ENCODE peak calls at places on chromosome 2, in eight cellular contexts. One of them, this sample, is unnamed. For H3K9me3, the result is how much of the 10 kb centered on the place peaks cover.

GRCh38 chr2:187138240-187138639 is 289.3 kb upstream of the ZSWIM2 start:
- DNase-seq in lower lobe of right lung: peak
- DNase-seq in H9: peak
- DNase-seq in CD8-positive, alpha-beta T cell: no peak
- DNase-seq in body of pancreas: no peak
- DNase-seq in esophagus muscularis mucosa: no peak
- DNase-seq in transverse colon: peak
- DNase-seq in tibial nerve: no peak
- DNase-seq in this sample: no peak

GRCh38 chr2:135870571-135870970 is 5.7 kb downstream of the MCM6 start:
- DNase-seq in body of pancreas: no peak
- DNase-seq in transverse colon: no peak
- DNase-seq in tibial nerve: no peak
- DNase-seq in lower lobe of right lung: no peak
- DNase-seq in CD8-positive, alpha-beta T cell: no peak
- DNase-seq in esophagus muscularis mucosa: no peak
- DNase-seq in H9: no peak
- DNase-seq in this sample: no peak

GRCh38 chr2:72146357-72147302 is 1.0 kb downstream of the CYP26B1 start:
- DNase-seq in H9: peak
- DNase-seq in body of pancreas: peak
- DNase-seq in tibial nerve: peak
- DNase-seq in transverse colon: no peak
- DNase-seq in esophagus muscularis mucosa: peak
- DNase-seq in lower lobe of right lung: peak
- DNase-seq in CD8-positive, alpha-beta T cell: peak
- DNase-seq in this sample: peak

GRCh38 chr2:196234672-196235071 is 63.3 kb upstream of the STK17B start:
- DNase-seq in body of pancreas: no peak
- DNase-seq in lower lobe of right lung: no peak
- DNase-seq in H9: no peak
- DNase-seq in esophagus muscularis mucosa: no peak
- DNase-seq in CD8-positive, alpha-beta T cell: no peak
- DNase-seq in tibial nerve: no peak
- DNase-seq in transverse colon: no peak
- DNase-seq in this sample: no peak

GRCh38 chr2:33292981-33293586 is 183.4 kb upstream of the RASGRP3 start:
- DNase-seq in lower lobe of right lung: no peak
- DNase-seq in H9: no peak
- DNase-seq in tibial nerve: no peak
- DNase-seq in esophagus muscularis mucosa: no peak
- DNase-seq in transverse colon: no peak
- DNase-seq in body of pancreas: peak
- DNase-seq in CD8-positive, alpha-beta T cell: no peak
- DNase-seq in this sample: no peak

GRCh38 chr2:199830531-199830930 is 20.5 kb downstream of the FTCDNL1 start:
- DNase-seq in lower lobe of right lung: no peak
- DNase-seq in CD8-positive, alpha-beta T cell: no peak
- DNase-seq in esophagus muscularis mucosa: no peak
- DNase-seq in transverse colon: no peak
- DNase-seq in body of pancreas: no peak
- DNase-seq in H9: no peak
- DNase-seq in tibial nerve: no peak
- DNase-seq in this sample: no peak

GRCh38 chr2:238157506-238158017 is 1.2 kb upstream of the ERFE start:
- DNase-seq in transverse colon: no peak
- DNase-seq in body of pancreas: no peak
- DNase-seq in H9: no peak
- DNase-seq in CD8-positive, alpha-beta T cell: no peak
- DNase-seq in esophagus muscularis mucosa: no peak
- DNase-seq in tibial nerve: no peak
- DNase-seq in lower lobe of right lung: no peak
- DNase-seq in this sample: no peak

GRCh38 chr2:217816396-217816869 is 186.4 kb downstream of the TNS1 start:
- DNase-seq in transverse colon: no peak
- DNase-seq in tibial nerve: no peak
- DNase-seq in lower lobe of right lung: peak
- DNase-seq in body of pancreas: no peak
- DNase-seq in H9: no peak
- DNase-seq in CD8-positive, alpha-beta T cell: no peak
- DNase-seq in esophagus muscularis mucosa: no peak
- DNase-seq in this sample: peak

GRCh38 chr2:80303825-80304521 is 579 bp downstream of the LRRTM1 start:
- DNase-seq in body of pancreas: no peak
- DNase-seq in esophagus muscularis mucosa: no peak
- DNase-seq in lower lobe of right lung: no peak
- DNase-seq in H9: peak
- DNase-seq in CD8-positive, alpha-beta T cell: no peak
- DNase-seq in transverse colon: no peak
- DNase-seq in tibial nerve: no peak
- DNase-seq in this sample: no peak

GRCh38 chr2:64338910-64339500 is 115.0 kb upstream of the LGALSL start:
- DNase-seq in lower lobe of right lung: no peak
- DNase-seq in H9: no peak
- DNase-seq in tibial nerve: no peak
- DNase-seq in esophagus muscularis mucosa: no peak
- DNase-seq in CD8-positive, alpha-beta T cell: peak
- DNase-seq in body of pancreas: no peak
- DNase-seq in transverse colon: no peak
- DNase-seq in this sample: no peak

GRCh38 chr2:66771359-66771978 is 336.5 kb downstream of the MEIS1 start:
- DNase-seq in transverse colon: no peak
- DNase-seq in tibial nerve: no peak
- DNase-seq in lower lobe of right lung: no peak
- DNase-seq in body of pancreas: no peak
- DNase-seq in CD8-positive, alpha-beta T cell: no peak
- DNase-seq in esophagus muscularis mucosa: no peak
- DNase-seq in H9: no peak
- DNase-seq in this sample: no peak

GRCh38 chr2:206984206-206984605 is 44.9 kb downstream of the CPO start:
- DNase-seq in esophagus muscularis mucosa: no peak
- DNase-seq in CD8-positive, alpha-beta T cell: no peak
- DNase-seq in tibial nerve: no peak
- DNase-seq in lower lobe of right lung: no peak
- DNase-seq in transverse colon: no peak
- DNase-seq in H9: no peak
- DNase-seq in body of pancreas: no peak
- DNase-seq in this sample: no peak

GRCh38 chr2:127090281-127091128 is 16.4 kb downstream of the BIN1 start:
- DNase-seq in tibial nerve: no peak
- DNase-seq in H9: no peak
- DNase-seq in CD8-positive, alpha-beta T cell: no peak
- DNase-seq in lower lobe of right lung: no peak
- DNase-seq in transverse colon: no peak
- DNase-seq in esophagus muscularis mucosa: no peak
- DNase-seq in body of pancreas: no peak
- DNase-seq in this sample: no peak

GRCh38 chr2:979286-979928 is 28.8 kb downstream of the SNTG2 start:
- DNase-seq in esophagus muscularis mucosa: peak
- DNase-seq in CD8-positive, alpha-beta T cell: no peak
- DNase-seq in lower lobe of right lung: no peak
- DNase-seq in H9: no peak
- DNase-seq in transverse colon: no peak
- DNase-seq in body of pancreas: no peak
- DNase-seq in tibial nerve: no peak
- DNase-seq in this sample: no peak

GRCh38 chr2:238305092-238305862 is 15.0 kb upstream of the TRAF3IP1 start:
- DNase-seq in CD8-positive, alpha-beta T cell: no peak
- DNase-seq in tibial nerve: no peak
- DNase-seq in lower lobe of right lung: no peak
- DNase-seq in esophagus muscularis mucosa: no peak
- DNase-seq in H9: no peak
- DNase-seq in body of pancreas: no peak
- DNase-seq in transverse colon: no peak
- DNase-seq in this sample: peak

GRCh38 chr2:55616509-55617159 is 788 bp downstream of the PPP4R3B start:
- DNase-seq in H9: no peak
- DNase-seq in CD8-positive, alpha-beta T cell: no peak
- DNase-seq in tibial nerve: no peak
- DNase-seq in lower lobe of right lung: no peak
- DNase-seq in transverse colon: peak
- DNase-seq in esophagus muscularis mucosa: no peak
- DNase-seq in body of pancreas: peak
- DNase-seq in this sample: no peak

GRCh38 chr2:23705771-23706612 is 220.9 kb downstream of the ATAD2B start:
- DNase-seq in esophagus muscularis mucosa: peak
- DNase-seq in H9: peak
- DNase-seq in lower lobe of right lung: no peak
- DNase-seq in CD8-positive, alpha-beta T cell: no peak
- DNase-seq in body of pancreas: no peak
- DNase-seq in tibial nerve: no peak
- DNase-seq in transverse colon: no peak
- DNase-seq in this sample: no peak

GRCh38 chr2:40487592-40487991 is 35.7 kb upstream of the SLC8A1 start:
- DNase-seq in CD8-positive, alpha-beta T cell: no peak
- DNase-seq in lower lobe of right lung: no peak
- DNase-seq in transverse colon: peak
- DNase-seq in tibial nerve: no peak
- DNase-seq in body of pancreas: no peak
- DNase-seq in esophagus muscularis mucosa: no peak
- DNase-seq in H9: no peak
- DNase-seq in this sample: no peak

GRCh38 chr2:40485319-40485718 is 33.4 kb upstream of the SLC8A1 start:
- DNase-seq in CD8-positive, alpha-beta T cell: no peak
- DNase-seq in transverse colon: no peak
- DNase-seq in esophagus muscularis mucosa: no peak
- DNase-seq in tibial nerve: no peak
- DNase-seq in body of pancreas: no peak
- DNase-seq in lower lobe of right lung: no peak
- DNase-seq in H9: no peak
- DNase-seq in this sample: no peak

GRCh38 chr2:40489678-40489960 is 37.7 kb upstream of the SLC8A1 start:
- DNase-seq in H9: no peak
- DNase-seq in tibial nerve: no peak
- DNase-seq in body of pancreas: no peak
- DNase-seq in lower lobe of right lung: no peak
- DNase-seq in CD8-positive, alpha-beta T cell: no peak
- DNase-seq in transverse colon: no peak
- DNase-seq in esophagus muscularis mucosa: no peak
- DNase-seq in this sample: no peak

GRCh38 chr2:40488927-40489677 is 37.2 kb upstream of the SLC8A1 start:
- DNase-seq in CD8-positive, alpha-beta T cell: no peak
- DNase-seq in tibial nerve: no peak
- DNase-seq in H9: no peak
- DNase-seq in lower lobe of right lung: no peak
- DNase-seq in body of pancreas: no peak
- DNase-seq in esophagus muscularis mucosa: no peak
- DNase-seq in transverse colon: no peak
- DNase-seq in this sample: peak

GRCh38 chr2:40488101-40488598 is 36.3 kb upstream of the SLC8A1 start:
- DNase-seq in lower lobe of right lung: no peak
- DNase-seq in esophagus muscularis mucosa: no peak
- DNase-seq in body of pancreas: no peak
- DNase-seq in tibial nerve: no peak
- DNase-seq in transverse colon: no peak
- DNase-seq in CD8-positive, alpha-beta T cell: no peak
- DNase-seq in H9: no peak
- DNase-seq in this sample: no peak
- TF ChIP-seq CTCF in lower lobe of right lung: peak
- TF ChIP-seq CTCF in esophagus muscularis mucosa: peak
- TF ChIP-seq CTCF in body of pancreas: peak
- TF ChIP-seq CTCF in tibial nerve: peak
- TF ChIP-seq CTCF in transverse colon: peak
- TF ChIP-seq CTCF in CD8-positive, alpha-beta T cell: no peak
- TF ChIP-seq CTCF in H9: peak
- TF ChIP-seq CTCF in this sample: peak

GRCh38 chr2:10149684-10150083 is 27.1 kb downstream of the RRM2 start:
- DNase-seq in lower lobe of right lung: no peak
- DNase-seq in body of pancreas: no peak
- DNase-seq in H9: no peak
- DNase-seq in esophagus muscularis mucosa: no peak
- DNase-seq in transverse colon: no peak
- DNase-seq in tibial nerve: no peak
- DNase-seq in CD8-positive, alpha-beta T cell: no peak
- DNase-seq in this sample: no peak
- H3K9me3 ChIP-seq in lower lobe of right lung: under half
- H3K9me3 ChIP-seq in body of pancreas: under half
- H3K9me3 ChIP-seq in H9: under half
- H3K9me3 ChIP-seq in esophagus muscularis mucosa: under half
- H3K9me3 ChIP-seq in transverse colon: under half
- H3K9me3 ChIP-seq in tibial nerve: under half
- H3K9me3 ChIP-seq in CD8-positive, alpha-beta T cell: under half
- H3K9me3 ChIP-seq in this sample: under half

DNA sequence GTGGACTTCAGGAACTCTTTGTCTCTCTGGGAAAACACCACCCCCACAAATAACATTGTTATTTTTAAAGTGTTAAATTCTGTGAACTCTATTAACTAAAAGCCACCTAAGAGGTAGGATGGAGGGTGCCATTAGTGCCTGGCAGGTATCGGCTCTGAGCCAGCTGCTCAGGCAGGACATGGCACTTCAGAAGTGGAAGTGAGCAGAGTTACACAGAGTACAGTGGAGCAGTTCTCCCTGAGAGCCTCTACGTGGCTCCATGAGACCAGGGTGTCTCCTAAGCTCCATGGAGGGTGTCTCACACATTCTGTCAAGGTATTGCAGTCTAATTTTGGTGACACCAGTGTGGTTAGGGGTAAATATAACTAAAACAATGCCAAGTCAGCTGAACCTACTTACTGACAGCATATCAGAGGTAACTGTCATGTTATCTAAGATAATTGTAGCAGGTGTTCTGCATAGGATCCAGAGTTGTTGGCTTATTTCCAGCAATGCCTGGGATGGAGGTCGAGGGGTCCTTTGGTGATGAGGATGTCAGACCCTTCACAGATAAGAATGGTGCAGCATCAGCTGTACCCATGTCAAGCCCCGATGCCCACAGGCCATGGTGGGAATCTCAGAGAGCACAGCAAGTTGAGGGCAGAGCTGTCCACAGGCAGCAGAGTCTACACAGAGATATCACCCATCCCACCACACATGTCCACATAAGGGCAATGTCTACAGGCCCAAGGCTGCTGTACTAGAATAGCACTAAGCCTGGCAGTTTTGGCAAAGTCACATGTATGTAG is 8.6 kb upstream of the MALL start:
- DNase-seq in CD8-positive, alpha-beta T cell: no peak
- DNase-seq in H9: no peak
- DNase-seq in tibial nerve: no peak
- DNase-seq in transverse colon: no peak
- DNase-seq in esophagus muscularis mucosa: no peak
- DNase-seq in body of pancreas: no peak
- DNase-seq in lower lobe of right lung: peak
- DNase-seq in this sample: no peak
- TF ChIP-seq CTCF in CD8-positive, alpha-beta T cell: no peak
- TF ChIP-seq CTCF in H9: no peak
- TF ChIP-seq CTCF in tibial nerve: no peak
- TF ChIP-seq CTCF in transverse colon: no peak
- TF ChIP-seq CTCF in esophagus muscularis mucosa: no peak
- TF ChIP-seq CTCF in body of pancreas: no peak
- TF ChIP-seq CTCF in lower lobe of right lung: no peak
- TF ChIP-seq CTCF in this sample: no peak

DNA sequence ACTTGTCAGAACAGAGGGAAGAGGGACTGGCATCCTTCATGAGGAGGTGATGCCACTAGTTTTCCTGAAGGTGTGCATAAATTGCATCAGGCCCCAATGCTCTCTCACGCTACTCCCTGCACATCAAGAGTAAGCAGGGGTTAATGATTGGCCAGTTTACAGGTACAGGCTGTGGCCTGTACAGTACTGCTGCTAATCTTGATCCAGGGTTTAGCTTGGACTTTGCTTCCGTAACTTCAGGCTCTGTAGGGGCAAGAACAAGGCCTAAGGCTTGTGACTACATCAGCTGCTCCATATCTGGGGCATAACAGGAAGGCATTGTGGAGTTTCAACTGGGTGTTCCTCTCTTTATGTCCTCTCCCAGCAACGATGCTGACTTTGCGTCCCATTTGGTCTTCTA is 96.8 kb upstream of the FZD7 start:
- DNase-seq in lower lobe of right lung: no peak
- DNase-seq in CD8-positive, alpha-beta T cell: no peak
- DNase-seq in H9: no peak
- DNase-seq in esophagus muscularis mucosa: no peak
- DNase-seq in transverse colon: peak
- DNase-seq in body of pancreas: no peak
- DNase-seq in tibial nerve: no peak
- DNase-seq in this sample: no peak
- H3K9me3 ChIP-seq in lower lobe of right lung: under half
- H3K9me3 ChIP-seq in CD8-positive, alpha-beta T cell: under half
- H3K9me3 ChIP-seq in H9: under half
- H3K9me3 ChIP-seq in esophagus muscularis mucosa: under half
- H3K9me3 ChIP-seq in transverse colon: under half
- H3K9me3 ChIP-seq in body of pancreas: under half
- H3K9me3 ChIP-seq in tibial nerve: under half
- H3K9me3 ChIP-seq in this sample: under half